ENCODE peak calls at places on chromosomes 13 and 19, in four cellular contexts. One of them, this sample, is unnamed.

GRCh38 chr19:17626456-17626855 is 61.7 kb downstream of the UNC13A start:
- DNase-seq in sigmoid colon: no peak
- DNase-seq in brain microvascular endothelial cell: no peak
- DNase-seq in endothelial cell: no peak
- DNase-seq in this sample: no peak

GRCh38 chr13:29922281-29922821 is 71.9 kb upstream of the UBL3 start:
- DNase-seq in sigmoid colon: no peak
- DNase-seq in brain microvascular endothelial cell: no peak
- DNase-seq in endothelial cell: no peak
- DNase-seq in this sample: no peak

GRCh38 chr13:74825170-74825948 is 656.6 kb downstream of the TBC1D4 start:
- DNase-seq in sigmoid colon: no peak
- DNase-seq in brain microvascular endothelial cell: peak; percentile 66
- DNase-seq in endothelial cell: no peak
- DNase-seq in this sample: peak; percentile 11

GRCh38 chr19:15265849-15266248 is 33.6 kb upstream of the EPHX3 start:
- DNase-seq in sigmoid colon: peak; percentile 97
- DNase-seq in brain microvascular endothelial cell: peak; percentile 86
- DNase-seq in endothelial cell: no peak
- DNase-seq in this sample: no peak

GRCh38 chr19:55241935-55242464 is 13.4 kb upstream of the TMEM86B start:
- DNase-seq in sigmoid colon: no peak
- DNase-seq in brain microvascular endothelial cell: no peak
- DNase-seq in endothelial cell: no peak
- DNase-seq in this sample: no peak

GRCh38 chr13:98842074-98842473 is 89.6 kb upstream of the SLC15A1 start:
- DNase-seq in sigmoid colon: no peak
- DNase-seq in brain microvascular endothelial cell: no peak
- DNase-seq in endothelial cell: no peak
- DNase-seq in this sample: no peak

GRCh38 chr13:107031691-107032090 is 463.8 kb upstream of the ARGLU1 start:
- DNase-seq in sigmoid colon: no peak
- DNase-seq in brain microvascular endothelial cell: no peak
- DNase-seq in endothelial cell: no peak
- DNase-seq in this sample: no peak

GRCh38 chr13:21871302-21871862 is 200.5 kb downstream of the FGF9 start:
- DNase-seq in sigmoid colon: no peak
- DNase-seq in brain microvascular endothelial cell: no peak
- DNase-seq in endothelial cell: no peak
- DNase-seq in this sample: no peak

GRCh38 chr13:51838235-51838846 is 6.6 kb downstream of the TMEM272 start:
- DNase-seq in sigmoid colon: no peak
- DNase-seq in brain microvascular endothelial cell: peak; percentile 71
- DNase-seq in endothelial cell: no peak
- DNase-seq in this sample: no peak

GRCh38 chr13:113203507-113204377 is 4.7 kb downstream of the PCID2 start:
- DNase-seq in sigmoid colon: peak; percentile 82
- DNase-seq in brain microvascular endothelial cell: no peak
- DNase-seq in endothelial cell: no peak
- DNase-seq in this sample: no peak

GRCh38 chr13:105846923-105847322 is 688.5 kb downstream of the EFNB2 start:
- DNase-seq in sigmoid colon: no peak
- DNase-seq in brain microvascular endothelial cell: no peak
- DNase-seq in endothelial cell: no peak
- DNase-seq in this sample: no peak

GRCh38 chr13:22505489-22505888 is 675.3 kb upstream of the SGCG start:
- DNase-seq in sigmoid colon: no peak
- DNase-seq in brain microvascular endothelial cell: no peak
- DNase-seq in endothelial cell: no peak
- DNase-seq in this sample: no peak

GRCh38 chr19:35347171-35347929 is at the start of gene FFAR1:
- DNase-seq in sigmoid colon: peak; percentile 55
- DNase-seq in brain microvascular endothelial cell: no peak
- DNase-seq in endothelial cell: no peak
- DNase-seq in this sample: no peak

GRCh38 chr13:93227906-93228801 is 1.5 kb downstream of the GPC6 start:
- DNase-seq in sigmoid colon: peak; percentile 86
- DNase-seq in brain microvascular endothelial cell: peak; percentile 81
- DNase-seq in endothelial cell: peak; percentile 76
- DNase-seq in this sample: peak; percentile 89

GRCh38 chr13:20911037-20911436 is 8.5 kb upstream of the XPO4 start:
- DNase-seq in sigmoid colon: no peak
- DNase-seq in brain microvascular endothelial cell: no peak
- DNase-seq in endothelial cell: no peak
- DNase-seq in this sample: no peak

GRCh38 chr13:24511019-24511823 is 1.4 kb downstream of the PARP4 start:
- DNase-seq in sigmoid colon: no peak
- DNase-seq in brain microvascular endothelial cell: peak; percentile 86
- DNase-seq in endothelial cell: no peak
- DNase-seq in this sample: no peak

GRCh38 chr19:15250635-15250993 is 18.4 kb upstream of the EPHX3 start:
- DNase-seq in sigmoid colon: no peak
- DNase-seq in brain microvascular endothelial cell: no peak
- DNase-seq in endothelial cell: no peak
- DNase-seq in this sample: no peak

GRCh38 chr13:35769812-35770211 is 293.3 kb upstream of the MAB21L1 start:
- DNase-seq in sigmoid colon: no peak
- DNase-seq in brain microvascular endothelial cell: no peak
- DNase-seq in endothelial cell: no peak
- DNase-seq in this sample: no peak

GRCh38 chr19:55212447-55212846 is 3.1 kb upstream of the PTPRH start:
- DNase-seq in sigmoid colon: no peak
- DNase-seq in brain microvascular endothelial cell: no peak
- DNase-seq in endothelial cell: no peak
- DNase-seq in this sample: no peak

GRCh38 chr19:39906283-39906682 is 28.2 kb downstream of the FCGBP start:
- DNase-seq in sigmoid colon: no peak
- DNase-seq in brain microvascular endothelial cell: no peak
- DNase-seq in endothelial cell: no peak
- DNase-seq in this sample: no peak

GRCh38 chr13:46571941-46572340 is 19.0 kb downstream of the LRCH1 start:
- DNase-seq in sigmoid colon: no peak
- DNase-seq in brain microvascular endothelial cell: no peak
- DNase-seq in endothelial cell: no peak
- DNase-seq in this sample: no peak

GRCh38 chr13:91904597-91904996 is 506.2 kb downstream of the GPC5 start:
- DNase-seq in sigmoid colon: no peak
- DNase-seq in brain microvascular endothelial cell: no peak
- DNase-seq in endothelial cell: no peak
- DNase-seq in this sample: no peak

GRCh38 chr19:10114651-10115391 is 3.3 kb downstream of the P2RY11 start:
- DNase-seq in sigmoid colon: no peak
- DNase-seq in brain microvascular endothelial cell: no peak
- DNase-seq in endothelial cell: no peak
- DNase-seq in this sample: no peak

GRCh38 chr13:36778083-36778671 is 40.8 kb upstream of the RFXAP start:
- DNase-seq in sigmoid colon: no peak
- DNase-seq in brain microvascular endothelial cell: peak; percentile 72
- DNase-seq in endothelial cell: no peak
- DNase-seq in this sample: peak; percentile 71

GRCh38 chr13:50152655-50153309 is 137.5 kb downstream of the KCNRG start:
- DNase-seq in sigmoid colon: no peak
- DNase-seq in brain microvascular endothelial cell: no peak
- DNase-seq in endothelial cell: no peak
- DNase-seq in this sample: no peak

GRCh38 chr13:77480071-77480470 is 55.4 kb upstream of the SCEL start:
- DNase-seq in sigmoid colon: no peak
- DNase-seq in brain microvascular endothelial cell: no peak
- DNase-seq in endothelial cell: no peak
- DNase-seq in this sample: no peak

GRCh38 chr19:7789447-7789846 is 26.4 kb downstream of the CLEC4M start:
- DNase-seq in sigmoid colon: no peak
- DNase-seq in brain microvascular endothelial cell: no peak
- DNase-seq in endothelial cell: no peak
- DNase-seq in this sample: no peak

GRCh38 chr13:102779426-102780159 is 6.0 kb upstream of the TEX30 start:
- DNase-seq in sigmoid colon: no peak
- DNase-seq in brain microvascular endothelial cell: no peak
- DNase-seq in endothelial cell: no peak
- DNase-seq in this sample: no peak